ENCODE peak calls at places on chromosome 17, in ten cellular contexts. One of them, this sample, is unnamed.
A peak's percentile ranks its signal among the peaks of the same experiment; 100 is the strongest.

GRCh38 chr17:18981642-18982424 is 22.7 kb downstream of the FAM83G start:
- DNase-seq in A549: peak; percentile 76
- DNase-seq in AG04450: no peak
- DNase-seq in body of pancreas: peak; percentile 64
- DNase-seq in IMR-90: peak; percentile 82
- DNase-seq in SK-N-SH: no peak
- DNase-seq in cardiac muscle cell: no peak
- DNase-seq in Peyer's patch: peak; percentile 91
- DNase-seq in lung: no peak
- DNase-seq in heart right ventricle: no peak
- DNase-seq in this sample: no peak

GRCh38 chr17:42548070-42548837 is 4.5 kb upstream of the HSD17B1 start:
- DNase-seq in body of pancreas: peak; percentile 93
- DNase-seq in heart right ventricle: peak; percentile 62
- DNase-seq in IMR-90: no peak
- DNase-seq in A549: peak; percentile 90
- DNase-seq in lung: peak; percentile 86
- DNase-seq in SK-N-SH: peak; percentile 22
- DNase-seq in cardiac muscle cell: peak; percentile 84
- DNase-seq in Peyer's patch: peak; percentile 96
- DNase-seq in AG04450: no peak
- DNase-seq in this sample: no peak

GRCh38 chr17:62937636-62938035 is 28.4 kb upstream of the TANC2 start:
- DNase-seq in AG04450: no peak
- DNase-seq in Peyer's patch: no peak
- DNase-seq in SK-N-SH: no peak
- DNase-seq in cardiac muscle cell: no peak
- DNase-seq in IMR-90: no peak
- DNase-seq in lung: no peak
- DNase-seq in A549: no peak
- DNase-seq in body of pancreas: no peak
- DNase-seq in heart right ventricle: no peak
- DNase-seq in this sample: no peak

GRCh38 chr17:78307887-78308633 is 51.8 kb downstream of the SOCS3 start:
- DNase-seq in IMR-90: no peak
- DNase-seq in Peyer's patch: no peak
- DNase-seq in SK-N-SH: peak; percentile 51
- DNase-seq in AG04450: no peak
- DNase-seq in body of pancreas: peak; percentile 66
- DNase-seq in A549: no peak
- DNase-seq in heart right ventricle: no peak
- DNase-seq in cardiac muscle cell: no peak
- DNase-seq in lung: no peak
- DNase-seq in this sample: no peak

GRCh38 chr17:6591599-6592158 is 35.3 kb upstream of the PITPNM3 start:
- DNase-seq in AG04450: peak; percentile 63
- DNase-seq in heart right ventricle: no peak
- DNase-seq in A549: peak; percentile 79
- DNase-seq in Peyer's patch: no peak
- DNase-seq in SK-N-SH: no peak
- DNase-seq in cardiac muscle cell: no peak
- DNase-seq in IMR-90: peak; percentile 94
- DNase-seq in lung: no peak
- DNase-seq in body of pancreas: no peak
- DNase-seq in this sample: no peak

GRCh38 chr17:18261146-18261515 is 669 bp downstream of the MIEF2 start:
- DNase-seq in AG04450: no peak
- DNase-seq in cardiac muscle cell: peak; percentile 45
- DNase-seq in Peyer's patch: peak; percentile 81
- DNase-seq in body of pancreas: peak; percentile 86
- DNase-seq in A549: peak; percentile 64
- DNase-seq in IMR-90: peak; percentile 44
- DNase-seq in heart right ventricle: peak; percentile 79
- DNase-seq in SK-N-SH: peak; percentile 60
- DNase-seq in lung: peak; percentile 83
- DNase-seq in this sample: no peak

GRCh38 chr17:14346801-14347200 is 45.9 kb downstream of the HS3ST3B1 start:
- DNase-seq in lung: no peak
- DNase-seq in IMR-90: no peak
- DNase-seq in Peyer's patch: no peak
- DNase-seq in heart right ventricle: no peak
- DNase-seq in A549: no peak
- DNase-seq in body of pancreas: no peak
- DNase-seq in cardiac muscle cell: no peak
- DNase-seq in AG04450: no peak
- DNase-seq in SK-N-SH: no peak
- DNase-seq in this sample: no peak

GRCh38 chr17:78117027-78117981 is 11.3 kb downstream of the TMC6 start:
- DNase-seq in A549: no peak
- DNase-seq in AG04450: no peak
- DNase-seq in SK-N-SH: peak; percentile 92
- DNase-seq in Peyer's patch: peak; percentile 65
- DNase-seq in IMR-90: no peak
- DNase-seq in lung: no peak
- DNase-seq in heart right ventricle: no peak
- DNase-seq in body of pancreas: peak; percentile 67
- DNase-seq in cardiac muscle cell: peak; percentile 37
- DNase-seq in this sample: no peak

GRCh38 chr17:42067371-42068180 is 17.2 kb upstream of the C17orf113 start:
- DNase-seq in AG04450: no peak
- DNase-seq in SK-N-SH: peak; percentile 85
- DNase-seq in heart right ventricle: peak; percentile 67
- DNase-seq in A549: peak; percentile 68
- DNase-seq in Peyer's patch: peak; percentile 87
- DNase-seq in body of pancreas: peak; percentile 74
- DNase-seq in IMR-90: peak; percentile 23
- DNase-seq in cardiac muscle cell: peak; percentile 68
- DNase-seq in lung: peak; percentile 67
- DNase-seq in this sample: no peak

GRCh38 chr17:82121660-82122629 is 23.9 kb upstream of the FASN start:
- DNase-seq in body of pancreas: no peak
- DNase-seq in IMR-90: no peak
- DNase-seq in cardiac muscle cell: no peak
- DNase-seq in AG04450: no peak
- DNase-seq in lung: no peak
- DNase-seq in A549: no peak
- DNase-seq in SK-N-SH: peak; percentile 55
- DNase-seq in heart right ventricle: no peak
- DNase-seq in Peyer's patch: no peak
- DNase-seq in this sample: no peak

GRCh38 chr17:77330602-77331081 is 189.9 kb downstream of the SEC14L1 start:
- DNase-seq in body of pancreas: peak; percentile 10
- DNase-seq in AG04450: no peak
- DNase-seq in cardiac muscle cell: no peak
- DNase-seq in SK-N-SH: no peak
- DNase-seq in IMR-90: no peak
- DNase-seq in A549: no peak
- DNase-seq in lung: peak; percentile 27
- DNase-seq in heart right ventricle: no peak
- DNase-seq in Peyer's patch: peak; percentile 48
- DNase-seq in this sample: no peak

GRCh38 chr17:44132275-44132821 is 8.9 kb upstream of the HDAC5 start:
- DNase-seq in cardiac muscle cell: no peak
- DNase-seq in A549: no peak
- DNase-seq in AG04450: no peak
- DNase-seq in Peyer's patch: no peak
- DNase-seq in IMR-90: no peak
- DNase-seq in SK-N-SH: no peak
- DNase-seq in body of pancreas: no peak
- DNase-seq in lung: no peak
- DNase-seq in heart right ventricle: no peak
- DNase-seq in this sample: no peak
- H3K27ac ChIP-seq in cardiac muscle cell: no peak overlapping the region
- H3K27ac ChIP-seq in A549: no peak overlapping the region
- H3K27ac ChIP-seq in AG04450: no peak overlapping the region
- H3K27ac ChIP-seq in Peyer's patch: no peak overlapping the region
- H3K27ac ChIP-seq in IMR-90: no peak overlapping the region
- H3K27ac ChIP-seq in SK-N-SH: no peak overlapping the region
- H3K27ac ChIP-seq in body of pancreas: no peak overlapping the region
- H3K27ac ChIP-seq in lung: no peak overlapping the region
- H3K27ac ChIP-seq in heart right ventricle: no peak overlapping the region
- H3K27ac ChIP-seq in this sample: no peak overlapping the region

GRCh38 chr17:38896373-38896954 is 26.6 kb downstream of the LASP1 start:
- DNase-seq in Peyer's patch: no peak
- DNase-seq in heart right ventricle: peak; percentile 54
- DNase-seq in IMR-90: peak; percentile 22
- DNase-seq in lung: no peak
- DNase-seq in cardiac muscle cell: no peak
- DNase-seq in A549: no peak
- DNase-seq in SK-N-SH: no peak
- DNase-seq in body of pancreas: no peak
- DNase-seq in AG04450: no peak
- DNase-seq in this sample: no peak

GRCh38 chr17:38897671-38898290 is 27.6 kb upstream of the LASP1NB start:
- DNase-seq in Peyer's patch: peak; percentile 74
- DNase-seq in body of pancreas: no peak
- DNase-seq in IMR-90: no peak
- DNase-seq in heart right ventricle: no peak
- DNase-seq in A549: no peak
- DNase-seq in AG04450: no peak
- DNase-seq in cardiac muscle cell: no peak
- DNase-seq in SK-N-SH: no peak
- DNase-seq in lung: no peak
- DNase-seq in this sample: no peak

GRCh38 chr17:38897176-38897575 is 27.3 kb downstream of the LASP1 start:
- DNase-seq in cardiac muscle cell: no peak
- DNase-seq in heart right ventricle: peak; percentile 86
- DNase-seq in lung: no peak
- DNase-seq in A549: no peak
- DNase-seq in Peyer's patch: peak; percentile 79
- DNase-seq in SK-N-SH: no peak
- DNase-seq in AG04450: no peak
- DNase-seq in IMR-90: peak; percentile 28
- DNase-seq in body of pancreas: peak; percentile 31
- DNase-seq in this sample: no peak

GRCh38 chr17:38898812-38899348 is 26.5 kb upstream of the LASP1NB start:
- DNase-seq in SK-N-SH: no peak
- DNase-seq in IMR-90: no peak
- DNase-seq in Peyer's patch: peak; percentile 93
- DNase-seq in cardiac muscle cell: no peak
- DNase-seq in body of pancreas: no peak
- DNase-seq in A549: no peak
- DNase-seq in heart right ventricle: peak; percentile 43
- DNase-seq in lung: peak; percentile 53
- DNase-seq in AG04450: no peak
- DNase-seq in this sample: no peak

GRCh38 chr17:38898291-38898679 is 27.1 kb upstream of the LASP1NB start:
- DNase-seq in body of pancreas: no peak
- DNase-seq in heart right ventricle: no peak
- DNase-seq in IMR-90: no peak
- DNase-seq in Peyer's patch: peak; percentile 82
- DNase-seq in SK-N-SH: no peak
- DNase-seq in AG04450: no peak
- DNase-seq in A549: no peak
- DNase-seq in cardiac muscle cell: no peak
- DNase-seq in lung: no peak
- DNase-seq in this sample: no peak
- H3K4me3 ChIP-seq in body of pancreas: no peak overlapping the region
- H3K4me3 ChIP-seq in heart right ventricle: no peak overlapping the region
- H3K4me3 ChIP-seq in IMR-90: no peak overlapping the region
- H3K4me3 ChIP-seq in Peyer's patch: peak overlapping the region; percentile 18
- H3K4me3 ChIP-seq in SK-N-SH: no peak overlapping the region
- H3K4me3 ChIP-seq in AG04450: no peak overlapping the region
- H3K4me3 ChIP-seq in A549: no peak overlapping the region
- H3K4me3 ChIP-seq in cardiac muscle cell: no peak overlapping the region
- H3K4me3 ChIP-seq in lung: no peak overlapping the region
- H3K4me3 ChIP-seq in this sample: no peak overlapping the region

GRCh38 chr17:27082023-27082774 is 211.7 kb upstream of the WSB1 start:
- DNase-seq in cardiac muscle cell: no peak
- DNase-seq in lung: no peak
- DNase-seq in AG04450: no peak
- DNase-seq in A549: no peak
- DNase-seq in Peyer's patch: no peak
- DNase-seq in heart right ventricle: no peak
- DNase-seq in body of pancreas: no peak
- DNase-seq in IMR-90: no peak
- DNase-seq in SK-N-SH: no peak
- DNase-seq in this sample: no peak

GRCh38 chr17:27078296-27078695 is 215.6 kb upstream of the WSB1 start:
- DNase-seq in heart right ventricle: no peak
- DNase-seq in SK-N-SH: no peak
- DNase-seq in lung: no peak
- DNase-seq in AG04450: no peak
- DNase-seq in cardiac muscle cell: no peak
- DNase-seq in Peyer's patch: no peak
- DNase-seq in A549: no peak
- DNase-seq in IMR-90: no peak
- DNase-seq in body of pancreas: no peak
- DNase-seq in this sample: no peak

GRCh38 chr17:27076814-27077213 is 217.1 kb upstream of the WSB1 start:
- DNase-seq in SK-N-SH: no peak
- DNase-seq in A549: no peak
- DNase-seq in lung: no peak
- DNase-seq in cardiac muscle cell: no peak
- DNase-seq in AG04450: no peak
- DNase-seq in IMR-90: no peak
- DNase-seq in heart right ventricle: no peak
- DNase-seq in Peyer's patch: no peak
- DNase-seq in body of pancreas: no peak
- DNase-seq in this sample: no peak

GRCh38 chr17:27081002-27081638 is 212.8 kb upstream of the WSB1 start:
- DNase-seq in SK-N-SH: no peak
- DNase-seq in lung: no peak
- DNase-seq in IMR-90: no peak
- DNase-seq in AG04450: no peak
- DNase-seq in heart right ventricle: no peak
- DNase-seq in body of pancreas: no peak
- DNase-seq in A549: no peak
- DNase-seq in cardiac muscle cell: no peak
- DNase-seq in Peyer's patch: no peak
- DNase-seq in this sample: no peak

DNA sequence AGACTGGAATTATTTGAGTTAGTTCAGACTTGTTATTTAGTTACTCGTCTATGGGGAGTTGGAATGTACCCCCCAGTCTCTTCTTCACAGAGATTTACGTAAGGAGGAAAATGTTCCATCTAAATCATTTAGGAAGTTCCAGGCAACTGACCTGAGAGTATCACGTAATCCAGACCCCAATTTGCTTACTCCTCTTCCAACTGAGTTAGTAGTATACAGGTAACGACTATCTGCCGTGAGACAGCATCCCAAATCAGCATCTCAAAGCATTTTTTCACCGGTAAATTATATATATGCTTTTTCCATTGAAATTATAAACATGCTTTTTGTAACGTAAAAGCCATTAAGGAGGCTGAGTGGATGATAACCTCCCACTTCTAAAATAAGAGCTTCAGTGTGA is 214.3 kb upstream of the WSB1 start:
- DNase-seq in lung: no peak
- DNase-seq in SK-N-SH: no peak
- DNase-seq in cardiac muscle cell: no peak
- DNase-seq in IMR-90: no peak
- DNase-seq in AG04450: no peak
- DNase-seq in heart right ventricle: no peak
- DNase-seq in A549: no peak
- DNase-seq in Peyer's patch: no peak
- DNase-seq in body of pancreas: no peak
- DNase-seq in this sample: no peak
- H3K9me3 ChIP-seq in lung: no peaks in the 10 kb centered on the region
- H3K9me3 ChIP-seq in SK-N-SH: no peaks in the 10 kb centered on the region
- H3K9me3 ChIP-seq in cardiac muscle cell: no peaks in the 10 kb centered on the region
- H3K9me3 ChIP-seq in IMR-90: peaks cover 9% of the 10 kb centered on the region
- H3K9me3 ChIP-seq in AG04450: peaks cover 24% of the 10 kb centered on the region
- H3K9me3 ChIP-seq in heart right ventricle: no peaks in the 10 kb centered on the region
- H3K9me3 ChIP-seq in A549: no peaks in the 10 kb centered on the region
- H3K9me3 ChIP-seq in Peyer's patch: no peaks in the 10 kb centered on the region
- H3K9me3 ChIP-seq in body of pancreas: no peaks in the 10 kb centered on the region
- H3K9me3 ChIP-seq in this sample: peaks cover 10% of the 10 kb centered on the region

GRCh38 chr17:80695979-80696378 is 151.3 kb downstream of the RPTOR start:
- DNase-seq in Peyer's patch: no peak
- DNase-seq in heart right ventricle: no peak
- DNase-seq in IMR-90: no peak
- DNase-seq in body of pancreas: no peak
- DNase-seq in AG04450: no peak
- DNase-seq in SK-N-SH: peak; percentile 82
- DNase-seq in A549: no peak
- DNase-seq in cardiac muscle cell: no peak
- DNase-seq in lung: no peak
- DNase-seq in this sample: no peak
- H3K27ac ChIP-seq in Peyer's patch: no peak overlapping the region
- H3K27ac ChIP-seq in heart right ventricle: no peak overlapping the region
- H3K27ac ChIP-seq in IMR-90: no peak overlapping the region
- H3K27ac ChIP-seq in body of pancreas: peak overlapping the region; percentile 47
- H3K27ac ChIP-seq in AG04450: peak overlapping the region; percentile 2
- H3K27ac ChIP-seq in SK-N-SH: peak overlapping the region; percentile 80
- H3K27ac ChIP-seq in A549: peak overlapping the region; percentile 79
- H3K27ac ChIP-seq in cardiac muscle cell: no peak overlapping the region
- H3K27ac ChIP-seq in lung: no peak overlapping the region
- H3K27ac ChIP-seq in this sample: no peak overlapping the region